ENCODE peak calls at places on chromosomes 12 and 14, in eight cellular contexts. B is suprapubic skin; H is effector memory CD4-positive, alpha-beta T cell; L is CD4-positive, CD25-positive, alpha-beta regulatory T cell; R is neural progenitor cell; E is mesendoderm; V is aorta; U is left ventricle myocardium inferior. I is an unnamed sample. For H3K36me3, the result is how much of the 10 kb centered on the place peaks cover.

GRCh38 chr14:98984719-98985041 is 287.3 kb downstream of the BCL11B start:
- DNase-seq in B (no peak), H (peak), L (peak), R (no peak), E (peak), V (peak), U (no peak), I (no peak)

GRCh38 chr12:55694188-55694515 is 13.6 kb downstream of the ITGA7 start:
- DNase-seq in B (no peak), H (no peak), L (no peak), R (no peak), E (no peak), V (no peak), U (no peak), I (no peak)

GRCh38 chr12:96237465-96238077 is 43.4 kb downstream of the ELK3 start:
- DNase-seq in B (no peak), H (peak), L (no peak), R (no peak), E (no peak), V (peak), U (peak), I (no peak)

GRCh38 chr12:14416658-14417057 is 51.2 kb downstream of the ATF7IP start:
- DNase-seq in B (no peak), H (no peak), L (peak), R (peak), E (peak), V (no peak), U (no peak), I (no peak)

GRCh38 chr14:105156414-105157375 is 11.9 kb downstream of the JAG2 start:
- DNase-seq in B (no peak), H (no peak), L (no peak), R (no peak), E (no peak), V (no peak), U (no peak), I (no peak)

GRCh38 chr12:120249875-120250795 is 15.4 kb downstream of the PXN start:
- DNase-seq in B (peak), H (no peak), L (peak), R (no peak), E (no peak), V (peak), U (peak), I (no peak)

GRCh38 chr12:111034911-111035577 is 114.7 kb upstream of the MYL2 start:
- DNase-seq in B (no peak), H (no peak), L (no peak), R (peak), E (peak), V (no peak), U (no peak), I (no peak)

GRCh38 chr12:10720974-10721565 is 2.1 kb downstream of the YBX3 start:
- DNase-seq in B (no peak), H (no peak), L (peak), R (no peak), E (peak), V (no peak), U (no peak), I (no peak)

GRCh38 chr14:24818054-24818822 is 184.2 kb upstream of the GZMB start:
- DNase-seq in B (no peak), H (no peak), L (no peak), R (no peak), E (no peak), V (no peak), U (no peak), I (no peak)

GRCh38 chr12:49232940-49233841 is 31.7 kb upstream of the TUBA1C start:
- DNase-seq in B (no peak), H (no peak), L (no peak), R (peak), E (peak), V (peak), U (peak), I (no peak)

GRCh38 chr12:87960557-87960956 is 68.6 kb downstream of the C12orf50 start:
- DNase-seq in B (no peak), H (no peak), L (no peak), R (no peak), E (no peak), V (no peak), U (no peak), I (no peak)

GRCh38 chr14:102622262-102622885 is 29.9 kb downstream of the RCOR1 start:
- DNase-seq in B (no peak), H (no peak), L (no peak), R (peak), E (peak), V (peak), U (no peak), I (no peak)

GRCh38 chr12:92566448-92567040 is 136.2 kb upstream of the PLEKHG7 start:
- DNase-seq in B (no peak), H (no peak), L (peak), R (no peak), E (no peak), V (no peak), U (no peak), I (no peak)
- H3K36me3 ChIP-seq in B (under half), H (under half), L (under half), R (under half), E (under half), V (under half), U (under half), I (under half)

GRCh38 chr12:109223211-109223610 is 85.9 kb downstream of the FOXN4 start:
- DNase-seq in B (no peak), H (no peak), L (no peak), R (no peak), E (no peak), V (no peak), U (no peak), I (no peak)

GRCh38 chr12:109221277-109221931 is 87.7 kb downstream of the FOXN4 start:
- DNase-seq in B (no peak), H (no peak), L (no peak), R (no peak), E (no peak), V (no peak), U (no peak), I (no peak)

GRCh38 chr12:109223868-109224267 is 85.2 kb downstream of the FOXN4 start:
- DNase-seq in B (no peak), H (no peak), L (no peak), R (no peak), E (no peak), V (no peak), U (no peak), I (no peak)

GRCh38 chr12:109222062-109222461 is 87.0 kb downstream of the FOXN4 start:
- DNase-seq in B (no peak), H (no peak), L (no peak), R (no peak), E (no peak), V (no peak), U (no peak), I (no peak)

GRCh38 chr12:109222496-109222895 is 86.6 kb downstream of the FOXN4 start:
- DNase-seq in B (no peak), H (no peak), L (no peak), R (no peak), E (no peak), V (no peak), U (no peak), I (no peak)
- H3K36me3 ChIP-seq in B (half or more), H (under half), L (under half), R (under half), E (under half), V (under half), U (half or more), I (half or more)

DNA sequence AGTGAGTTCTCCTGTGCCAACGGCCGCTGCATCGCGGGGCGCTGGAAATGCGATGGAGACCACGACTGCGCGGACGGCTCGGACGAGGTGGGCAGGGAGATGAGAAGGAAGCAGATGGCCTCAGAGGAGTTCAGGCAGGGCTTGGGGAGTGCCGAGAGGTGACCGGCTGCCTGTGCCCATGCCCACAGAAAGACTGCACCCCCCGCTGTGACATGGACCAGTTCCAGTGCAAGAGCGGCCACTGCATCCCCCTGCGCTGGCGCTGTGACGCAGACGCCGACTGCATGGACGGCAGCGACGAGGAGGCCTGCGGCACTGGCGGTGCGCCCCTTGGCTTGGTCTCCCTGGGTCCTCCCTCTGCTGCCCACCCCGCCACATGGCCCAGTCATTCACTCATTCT is 13.4 kb upstream of the NXPH4 start:
- DNase-seq in B (no peak), H (no peak), L (no peak), R (no peak), E (no peak), V (no peak), U (no peak), I (no peak)
- H3K36me3 ChIP-seq in B (half or more), H (under half), L (under half), R (under half), E (under half), V (under half), U (half or more), I (half or more)

GRCh38 chr12:132719141-132719953 is 8.7 kb downstream of the PGAM5 start:
- DNase-seq in B (no peak), H (no peak), L (no peak), R (no peak), E (no peak), V (no peak), U (no peak), I (no peak)
- H3K36me3 ChIP-seq in B (half or more), H (half or more), L (half or more), R (under half), E (under half), V (under half), U (half or more), I (under half)

GRCh38 chr14:68692916-68693771 is 99.7 kb downstream of the ZFP36L1 start:
- DNase-seq in B (no peak), H (no peak), L (no peak), R (no peak), E (no peak), V (peak), U (no peak), I (no peak)
- H3K36me3 ChIP-seq in B (under half), H (under half), L (under half), R (under half), E (under half), V (under half), U (under half), I (under half)

GRCh38 chr14:74064883-74065282 is 19.4 kb downstream of the ALDH6A1 start:
- DNase-seq in B (no peak), H (no peak), L (no peak), R (no peak), E (no peak), V (no peak), U (no peak), I (no peak)

GRCh38 chr14:74062809-74063150 is 21.5 kb downstream of the ALDH6A1 start:
- DNase-seq in B (no peak), H (no peak), L (no peak), R (no peak), E (no peak), V (no peak), U (no peak), I (no peak)

DNA sequence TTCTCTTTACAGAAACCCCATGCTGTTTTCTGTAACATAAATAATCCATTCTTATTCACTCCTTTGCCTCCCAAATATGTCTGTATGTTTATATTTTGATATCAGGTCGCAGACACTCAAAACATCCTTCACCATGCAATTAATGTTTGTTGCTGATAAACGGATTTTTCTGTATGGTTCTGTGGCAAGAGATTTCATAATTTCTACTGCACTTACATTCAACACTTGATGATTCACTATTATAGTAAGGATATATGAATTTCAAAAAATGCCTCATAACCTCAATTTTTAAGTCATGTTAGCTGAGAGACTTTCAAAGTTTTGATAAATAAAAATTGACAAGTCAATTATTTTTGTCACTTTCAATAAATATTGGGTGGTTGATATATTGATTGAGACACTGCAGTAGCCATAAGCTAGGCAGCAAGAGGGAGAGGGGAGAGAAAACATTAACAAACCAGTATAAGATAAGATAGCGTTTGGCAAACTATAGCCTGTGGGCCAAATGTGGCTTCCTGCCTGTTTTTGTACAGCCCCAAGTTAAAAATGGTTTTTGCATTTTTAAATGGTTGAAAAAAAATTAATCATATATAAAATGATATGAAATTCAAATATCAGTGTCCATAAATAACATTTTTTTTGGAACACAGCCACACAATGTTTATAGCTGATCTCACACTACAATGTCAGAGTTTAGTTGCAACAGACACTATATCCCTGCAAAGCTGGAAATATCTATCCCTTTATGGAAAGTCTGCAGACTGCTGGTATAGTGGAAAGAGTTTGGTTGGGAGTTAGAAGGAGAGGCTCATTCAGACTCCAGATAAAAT is 18.3 kb downstream of the ALDH6A1 start:
- DNase-seq in B (no peak), H (no peak), L (no peak), R (no peak), E (no peak), V (no peak), U (no peak), I (no peak)
- H3K36me3 ChIP-seq in B (half or more), H (under half), L (under half), R (under half), E (under half), V (under half), U (half or more), I (under half)

GRCh38 chr12:53720946-53721345 is 6.3 kb downstream of the CALCOCO1 start:
- DNase-seq in B (no peak), H (no peak), L (no peak), R (no peak), E (no peak), V (no peak), U (no peak), I (no peak)

GRCh38 chr12:53722450-53723041 is 4.7 kb downstream of the CALCOCO1 start:
- DNase-seq in B (no peak), H (no peak), L (no peak), R (no peak), E (no peak), V (no peak), U (no peak), I (no peak)

GRCh38 chr12:53714004-53714403 is 13.2 kb downstream of the CALCOCO1 start:
- DNase-seq in B (no peak), H (no peak), L (no peak), R (no peak), E (no peak), V (no peak), U (no peak), I (no peak)

GRCh38 chr12:53717319-53717718 is 9.9 kb downstream of the CALCOCO1 start:
- DNase-seq in B (no peak), H (no peak), L (no peak), R (no peak), E (no peak), V (no peak), U (no peak), I (no peak)

GRCh38 chr12:53719649-53720048 is 7.6 kb downstream of the CALCOCO1 start:
- DNase-seq in B (no peak), H (no peak), L (no peak), R (peak), E (peak), V (no peak), U (no peak), I (no peak)
- H3K36me3 ChIP-seq in B (half or more), H (half or more), L (half or more), R (under half), E (under half), V (under half), U (half or more), I (under half)

GRCh38 chr14:70343141-70343540 is 16.3 kb downstream of the COX16 start:
- DNase-seq in B (no peak), H (no peak), L (no peak), R (no peak), E (no peak), V (no peak), U (no peak), I (no peak)
- H3K36me3 ChIP-seq in B (under half), H (under half), L (half or more), R (under half), E (under half), V (under half), U (under half), I (under half)

DNA sequence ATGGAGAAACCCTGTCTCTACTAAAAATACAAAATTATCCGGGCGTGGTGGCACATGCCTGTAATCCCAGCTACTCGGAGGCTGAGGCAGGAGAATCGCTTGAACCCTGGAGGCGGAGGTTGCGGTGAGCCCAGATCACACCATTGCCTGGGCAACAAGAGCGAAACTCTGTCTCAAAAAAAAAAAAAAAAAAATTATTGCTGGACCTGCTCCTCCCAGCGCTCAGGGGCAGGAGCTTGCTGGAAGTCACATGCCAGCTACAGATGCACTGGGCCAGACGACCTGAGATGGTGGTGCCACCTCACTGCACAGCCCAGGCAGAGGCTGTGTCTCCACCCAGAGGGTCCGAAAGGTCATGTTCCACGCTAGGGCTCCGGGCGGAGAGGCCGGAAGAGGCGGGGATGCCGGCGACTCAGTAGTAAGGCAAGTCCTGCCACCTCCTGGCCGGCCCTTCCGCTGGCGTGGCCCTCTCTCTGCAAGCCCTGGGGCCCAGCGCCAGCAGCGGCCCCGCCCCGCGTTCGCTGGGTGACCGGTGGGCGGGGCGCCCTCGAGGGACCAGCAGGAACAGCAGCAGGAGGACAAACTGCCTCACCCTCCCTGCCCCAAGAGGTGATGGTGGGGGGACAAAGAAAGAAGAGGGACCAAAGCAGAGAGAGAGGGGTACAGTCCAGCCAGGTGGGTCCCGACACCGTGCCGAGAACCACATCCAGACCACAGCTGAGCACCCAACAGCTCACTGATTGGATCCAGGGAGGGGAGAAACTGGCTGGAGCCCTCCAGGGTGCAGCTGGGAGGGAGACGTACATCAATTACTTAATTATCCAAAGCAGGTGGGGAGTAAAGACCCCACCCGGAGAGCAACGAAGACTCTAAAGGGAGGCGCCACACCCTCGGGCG is 3.6 kb upstream of the RHOF start:
- DNase-seq in B (peak), H (no peak), L (no peak), R (peak), E (peak), V (peak), U (peak), I (no peak)
- H3K36me3 ChIP-seq in B (under half), H (under half), L (under half), R (under half), E (under half), V (under half), U (under half), I (under half)

GRCh38 chr14:74429221-74429691 is 3.2 kb upstream of the SYNDIG1L start:
- DNase-seq in B (no peak), H (no peak), L (no peak), R (peak), E (peak), V (no peak), U (no peak), I (no peak)

GRCh38 chr14:74426202-74426582 is at the start of gene SYNDIG1L:
- DNase-seq in B (no peak), H (no peak), L (no peak), R (no peak), E (no peak), V (no peak), U (no peak), I (no peak)

GRCh38 chr14:74425525-74426201 is 347 bp downstream of the SYNDIG1L start:
- DNase-seq in B (peak), H (peak), L (peak), R (peak), E (peak), V (no peak), U (peak), I (no peak)

GRCh38 chr14:74429991-74430390 is 4.0 kb upstream of the SYNDIG1L start:
- DNase-seq in B (no peak), H (no peak), L (no peak), R (no peak), E (no peak), V (no peak), U (no peak), I (no peak)

GRCh38 chr14:74427651-74428050 is 1.6 kb upstream of the SYNDIG1L start:
- DNase-seq in B (peak), H (no peak), L (no peak), R (no peak), E (no peak), V (no peak), U (no peak), I (no peak)
- H3K36me3 ChIP-seq in B (under half), H (under half), L (under half), R (under half), E (under half), V (under half), U (under half), I (under half)

I was measured in esophagus squamous epithelium.